ENCODE peak calls at places on chromosomes 1 and 21, in six cellular contexts. One of them, this sample, is unnamed.

GRCh38 chr1:83761084-83761760 is 237.7 kb downstream of the TTLL7 start:
- DNase-seq in CD8-positive, alpha-beta memory T cell: no peak
- DNase-seq in HS-27A: no peak
- DNase-seq in GM20000: peak; percentile 76
- DNase-seq in stimulated activated CD8-positive, alpha-beta memory T cell treated with anti-CD3 and anti-CD28 coated beads, Interleukin-4, amount 100 ng/mL, for 24 hours: no peak
- DNase-seq in A549: no peak
- DNase-seq in this sample: no peak

GRCh38 chr1:172460901-172461315 is 17.0 kb upstream of the PIGC start:
- DNase-seq in CD8-positive, alpha-beta memory T cell: no peak
- DNase-seq in stimulated activated CD8-positive, alpha-beta memory T cell treated with anti-CD3 and anti-CD28 coated beads, Interleukin-4, amount 100 ng/mL, for 24 hours: no peak
- DNase-seq in HS-27A: no peak
- DNase-seq in GM20000: no peak
- DNase-seq in A549: no peak
- DNase-seq in this sample: no peak

GRCh38 chr1:30991852-30992606 is 73.5 kb downstream of the PUM1 start:
- DNase-seq in stimulated activated CD8-positive, alpha-beta memory T cell treated with anti-CD3 and anti-CD28 coated beads, Interleukin-4, amount 100 ng/mL, for 24 hours: no peak
- DNase-seq in CD8-positive, alpha-beta memory T cell: no peak
- DNase-seq in GM20000: no peak
- DNase-seq in HS-27A: no peak
- DNase-seq in A549: no peak
- DNase-seq in this sample: no peak

GRCh38 chr1:61244114-61244513 is 161.8 kb downstream of the NFIA start:
- DNase-seq in GM20000: no peak
- DNase-seq in A549: no peak
- DNase-seq in stimulated activated CD8-positive, alpha-beta memory T cell treated with anti-CD3 and anti-CD28 coated beads, Interleukin-4, amount 100 ng/mL, for 24 hours: no peak
- DNase-seq in CD8-positive, alpha-beta memory T cell: no peak
- DNase-seq in HS-27A: no peak
- DNase-seq in this sample: no peak

GRCh38 chr1:40421694-40422384 is 28.4 kb upstream of the ZFP69B start:
- DNase-seq in HS-27A: no peak
- DNase-seq in A549: no peak
- DNase-seq in GM20000: no peak
- DNase-seq in CD8-positive, alpha-beta memory T cell: no peak
- DNase-seq in stimulated activated CD8-positive, alpha-beta memory T cell treated with anti-CD3 and anti-CD28 coated beads, Interleukin-4, amount 100 ng/mL, for 24 hours: no peak
- DNase-seq in this sample: no peak

GRCh38 chr1:119794856-119795255 is 16.4 kb downstream of the REG4 start:
- DNase-seq in stimulated activated CD8-positive, alpha-beta memory T cell treated with anti-CD3 and anti-CD28 coated beads, Interleukin-4, amount 100 ng/mL, for 24 hours: no peak
- DNase-seq in HS-27A: no peak
- DNase-seq in A549: no peak
- DNase-seq in GM20000: no peak
- DNase-seq in CD8-positive, alpha-beta memory T cell: no peak
- DNase-seq in this sample: no peak

GRCh38 chr21:44671911-44672310 is 5.2 kb upstream of the KRTAP12-2 start:
- DNase-seq in stimulated activated CD8-positive, alpha-beta memory T cell treated with anti-CD3 and anti-CD28 coated beads, Interleukin-4, amount 100 ng/mL, for 24 hours: no peak
- DNase-seq in HS-27A: no peak
- DNase-seq in A549: no peak
- DNase-seq in CD8-positive, alpha-beta memory T cell: no peak
- DNase-seq in GM20000: no peak
- DNase-seq in this sample: no peak

GRCh38 chr1:19504796-19505693 is 19.7 kb upstream of the CAPZB start:
- DNase-seq in CD8-positive, alpha-beta memory T cell: no peak
- DNase-seq in GM20000: no peak
- DNase-seq in A549: no peak
- DNase-seq in HS-27A: no peak
- DNase-seq in stimulated activated CD8-positive, alpha-beta memory T cell treated with anti-CD3 and anti-CD28 coated beads, Interleukin-4, amount 100 ng/mL, for 24 hours: no peak
- DNase-seq in this sample: no peak

GRCh38 chr1:11563560-11564069 is 84.7 kb downstream of the DISP3 start:
- DNase-seq in A549: no peak
- DNase-seq in stimulated activated CD8-positive, alpha-beta memory T cell treated with anti-CD3 and anti-CD28 coated beads, Interleukin-4, amount 100 ng/mL, for 24 hours: no peak
- DNase-seq in GM20000: no peak
- DNase-seq in CD8-positive, alpha-beta memory T cell: no peak
- DNase-seq in HS-27A: no peak
- DNase-seq in this sample: no peak

GRCh38 chr1:7175507-7175906 is 390.3 kb downstream of the CAMTA1 start:
- DNase-seq in CD8-positive, alpha-beta memory T cell: no peak
- DNase-seq in HS-27A: no peak
- DNase-seq in stimulated activated CD8-positive, alpha-beta memory T cell treated with anti-CD3 and anti-CD28 coated beads, Interleukin-4, amount 100 ng/mL, for 24 hours: no peak
- DNase-seq in GM20000: no peak
- DNase-seq in A549: no peak
- DNase-seq in this sample: no peak

GRCh38 chr1:209593747-209594146 is 10.2 kb downstream of the CAMK1G start:
- DNase-seq in CD8-positive, alpha-beta memory T cell: no peak
- DNase-seq in GM20000: no peak
- DNase-seq in HS-27A: no peak
- DNase-seq in A549: no peak
- DNase-seq in stimulated activated CD8-positive, alpha-beta memory T cell treated with anti-CD3 and anti-CD28 coated beads, Interleukin-4, amount 100 ng/mL, for 24 hours: no peak
- DNase-seq in this sample: no peak

GRCh38 chr1:234768569-234769283 is 158.7 kb upstream of the IRF2BP2 start:
- DNase-seq in HS-27A: no peak
- DNase-seq in GM20000: no peak
- DNase-seq in CD8-positive, alpha-beta memory T cell: no peak
- DNase-seq in stimulated activated CD8-positive, alpha-beta memory T cell treated with anti-CD3 and anti-CD28 coated beads, Interleukin-4, amount 100 ng/mL, for 24 hours: peak; percentile 54
- DNase-seq in A549: no peak
- DNase-seq in this sample: no peak

GRCh38 chr1:39526466-39527189 is 35.2 kb downstream of the BMP8A start:
- DNase-seq in GM20000: no peak
- DNase-seq in CD8-positive, alpha-beta memory T cell: no peak
- DNase-seq in HS-27A: no peak
- DNase-seq in A549: no peak
- DNase-seq in stimulated activated CD8-positive, alpha-beta memory T cell treated with anti-CD3 and anti-CD28 coated beads, Interleukin-4, amount 100 ng/mL, for 24 hours: no peak
- DNase-seq in this sample: no peak

GRCh38 chr1:81174811-81175476 is 625.8 kb upstream of the ADGRL2 start:
- DNase-seq in stimulated activated CD8-positive, alpha-beta memory T cell treated with anti-CD3 and anti-CD28 coated beads, Interleukin-4, amount 100 ng/mL, for 24 hours: no peak
- DNase-seq in CD8-positive, alpha-beta memory T cell: no peak
- DNase-seq in HS-27A: peak; percentile 74
- DNase-seq in GM20000: no peak
- DNase-seq in A549: no peak
- DNase-seq in this sample: peak; percentile 66

GRCh38 chr1:22048351-22049192 is 3.9 kb upstream of the CDC42 start:
- DNase-seq in stimulated activated CD8-positive, alpha-beta memory T cell treated with anti-CD3 and anti-CD28 coated beads, Interleukin-4, amount 100 ng/mL, for 24 hours: no peak
- DNase-seq in GM20000: no peak
- DNase-seq in CD8-positive, alpha-beta memory T cell: no peak
- DNase-seq in HS-27A: no peak
- DNase-seq in A549: no peak
- DNase-seq in this sample: no peak

GRCh38 chr1:53526451-53527101 is 67.4 kb downstream of the DMRTB1 start:
- DNase-seq in HS-27A: no peak
- DNase-seq in stimulated activated CD8-positive, alpha-beta memory T cell treated with anti-CD3 and anti-CD28 coated beads, Interleukin-4, amount 100 ng/mL, for 24 hours: no peak
- DNase-seq in CD8-positive, alpha-beta memory T cell: no peak
- DNase-seq in A549: no peak
- DNase-seq in GM20000: no peak
- DNase-seq in this sample: peak; percentile 87

GRCh38 chr1:43312212-43312623 is 11.4 kb downstream of the TIE1 start:
- DNase-seq in GM20000: no peak
- DNase-seq in HS-27A: no peak
- DNase-seq in CD8-positive, alpha-beta memory T cell: no peak
- DNase-seq in stimulated activated CD8-positive, alpha-beta memory T cell treated with anti-CD3 and anti-CD28 coated beads, Interleukin-4, amount 100 ng/mL, for 24 hours: no peak
- DNase-seq in A549: no peak
- DNase-seq in this sample: no peak

GRCh38 chr1:201360901-201361651 is 16.4 kb downstream of the TNNT2 start:
- DNase-seq in GM20000: no peak
- DNase-seq in A549: no peak
- DNase-seq in HS-27A: no peak
- DNase-seq in stimulated activated CD8-positive, alpha-beta memory T cell treated with anti-CD3 and anti-CD28 coated beads, Interleukin-4, amount 100 ng/mL, for 24 hours: no peak
- DNase-seq in CD8-positive, alpha-beta memory T cell: no peak
- DNase-seq in this sample: no peak

This sample was measured in SJSA1.